ENCODE peak calls at places on chromosomes 5 and 9, in six cellular contexts. One of them, this sample, is unnamed.

GRCh38 chr5:76818844-76819831 is at the start of gene F2RL1:
- DNase-seq in CD8-positive, alpha-beta T cell: no peak
- DNase-seq in H9: peak
- DNase-seq in NCI-H1092: no peak
- DNase-seq in OCI-M1: no peak
- DNase-seq in activated CD4-positive, CD25-positive, alpha-beta regulatory T cell: peak
- DNase-seq in this sample: no peak

GRCh38 chr5:17304282-17304681 is 86.9 kb downstream of the BASP1 start:
- DNase-seq in CD8-positive, alpha-beta T cell: no peak
- DNase-seq in H9: no peak
- DNase-seq in NCI-H1092: no peak
- DNase-seq in OCI-M1: no peak
- DNase-seq in activated CD4-positive, CD25-positive, alpha-beta regulatory T cell: no peak
- DNase-seq in this sample: no peak

GRCh38 chr5:178388381-178389030 is 155.9 kb upstream of the PHYKPL start:
- DNase-seq in CD8-positive, alpha-beta T cell: no peak
- DNase-seq in H9: peak
- DNase-seq in NCI-H1092: no peak
- DNase-seq in OCI-M1: no peak
- DNase-seq in activated CD4-positive, CD25-positive, alpha-beta regulatory T cell: no peak
- DNase-seq in this sample: no peak

GRCh38 chr5:66603881-66604280 is 7.7 kb downstream of the MAST4 start:
- DNase-seq in CD8-positive, alpha-beta T cell: no peak
- DNase-seq in H9: no peak
- DNase-seq in NCI-H1092: no peak
- DNase-seq in OCI-M1: no peak
- DNase-seq in activated CD4-positive, CD25-positive, alpha-beta regulatory T cell: no peak
- DNase-seq in this sample: no peak

GRCh38 chr5:137778772-137779564 is 24.8 kb upstream of the HNRNPA0 start:
- DNase-seq in CD8-positive, alpha-beta T cell: no peak
- DNase-seq in H9: no peak
- DNase-seq in NCI-H1092: no peak
- DNase-seq in OCI-M1: peak
- DNase-seq in activated CD4-positive, CD25-positive, alpha-beta regulatory T cell: no peak
- DNase-seq in this sample: no peak

GRCh38 chr9:249025-249424 is 34.4 kb downstream of the DOCK8 start:
- DNase-seq in CD8-positive, alpha-beta T cell: no peak
- DNase-seq in H9: no peak
- DNase-seq in NCI-H1092: no peak
- DNase-seq in OCI-M1: peak
- DNase-seq in activated CD4-positive, CD25-positive, alpha-beta regulatory T cell: no peak
- DNase-seq in this sample: no peak

GRCh38 chr9:137053944-137054931 is at the start of gene ENTPD2:
- DNase-seq in CD8-positive, alpha-beta T cell: no peak
- DNase-seq in H9: peak
- DNase-seq in NCI-H1092: no peak
- DNase-seq in OCI-M1: no peak
- DNase-seq in activated CD4-positive, CD25-positive, alpha-beta regulatory T cell: no peak
- DNase-seq in this sample: peak

GRCh38 chr5:663436-664342 is 29.5 kb downstream of the TPPP start:
- DNase-seq in CD8-positive, alpha-beta T cell: no peak
- DNase-seq in H9: no peak
- DNase-seq in NCI-H1092: no peak
- DNase-seq in OCI-M1: no peak
- DNase-seq in activated CD4-positive, CD25-positive, alpha-beta regulatory T cell: no peak
- DNase-seq in this sample: no peak

GRCh38 chr5:160293901-160294561 is 18.3 kb downstream of the CCNJL start:
- DNase-seq in CD8-positive, alpha-beta T cell: no peak
- DNase-seq in H9: peak
- DNase-seq in NCI-H1092: no peak
- DNase-seq in OCI-M1: no peak
- DNase-seq in activated CD4-positive, CD25-positive, alpha-beta regulatory T cell: no peak
- DNase-seq in this sample: no peak

GRCh38 chr9:91844170-91844569 is 105.9 kb downstream of the ROR2 start:
- DNase-seq in CD8-positive, alpha-beta T cell: no peak
- DNase-seq in H9: no peak
- DNase-seq in NCI-H1092: no peak
- DNase-seq in OCI-M1: no peak
- DNase-seq in activated CD4-positive, CD25-positive, alpha-beta regulatory T cell: no peak
- DNase-seq in this sample: no peak

GRCh38 chr5:109718216-109718615 is 28.5 kb downstream of the MAN2A1 start:
- DNase-seq in CD8-positive, alpha-beta T cell: no peak
- DNase-seq in H9: no peak
- DNase-seq in NCI-H1092: no peak
- DNase-seq in OCI-M1: no peak
- DNase-seq in activated CD4-positive, CD25-positive, alpha-beta regulatory T cell: no peak
- DNase-seq in this sample: peak

GRCh38 chr9:89808076-89808701 is 203.4 kb downstream of the GADD45G start:
- DNase-seq in CD8-positive, alpha-beta T cell: no peak
- DNase-seq in H9: no peak
- DNase-seq in NCI-H1092: no peak
- DNase-seq in OCI-M1: no peak
- DNase-seq in activated CD4-positive, CD25-positive, alpha-beta regulatory T cell: no peak
- DNase-seq in this sample: peak